ENCODE peak calls at places on chromosomes 4 and X, in nine cellular contexts. One of them, this sample, is unnamed.

GRCh38 chr4:109378511-109378910 is 55.1 kb upstream of the SEC24B start:
- DNase-seq in mucosa of gallbladder: no peak
- DNase-seq in MCF 10A: no peak
- DNase-seq in NCI-H1092: no peak
- DNase-seq in left ventricle myocardium inferior: no peak
- DNase-seq in ACHN: no peak
- DNase-seq in colonic mucosa: no peak
- DNase-seq in upper lobe of right lung: no peak
- DNase-seq in fibroblast of mammary gland: no peak
- DNase-seq in this sample: no peak

GRCh38 chrX:20267924-20268701 is 1.4 kb upstream of the RPS6KA3 start:
- DNase-seq in mucosa of gallbladder: peak
- DNase-seq in MCF 10A: no peak
- DNase-seq in NCI-H1092: no peak
- DNase-seq in left ventricle myocardium inferior: peak
- DNase-seq in ACHN: no peak
- DNase-seq in colonic mucosa: peak
- DNase-seq in upper lobe of right lung: peak
- DNase-seq in fibroblast of mammary gland: no peak
- DNase-seq in this sample: no peak

GRCh38 chrX:41313419-41313818 is 20.5 kb upstream of the DDX3X start:
- DNase-seq in mucosa of gallbladder: no peak
- DNase-seq in MCF 10A: peak
- DNase-seq in NCI-H1092: no peak
- DNase-seq in left ventricle myocardium inferior: no peak
- DNase-seq in ACHN: no peak
- DNase-seq in colonic mucosa: no peak
- DNase-seq in upper lobe of right lung: no peak
- DNase-seq in fibroblast of mammary gland: peak
- DNase-seq in this sample: no peak

GRCh38 chr4:25823632-25824031 is 39.2 kb downstream of the SEL1L3 start:
- DNase-seq in mucosa of gallbladder: no peak
- DNase-seq in MCF 10A: no peak
- DNase-seq in NCI-H1092: no peak
- DNase-seq in left ventricle myocardium inferior: no peak
- DNase-seq in ACHN: no peak
- DNase-seq in colonic mucosa: no peak
- DNase-seq in upper lobe of right lung: no peak
- DNase-seq in fibroblast of mammary gland: no peak
- DNase-seq in this sample: no peak

GRCh38 chr4:139692300-139693012 is 26.8 kb downstream of the MGST2 start:
- DNase-seq in mucosa of gallbladder: peak
- DNase-seq in MCF 10A: no peak
- DNase-seq in NCI-H1092: no peak
- DNase-seq in left ventricle myocardium inferior: no peak
- DNase-seq in ACHN: no peak
- DNase-seq in colonic mucosa: no peak
- DNase-seq in upper lobe of right lung: no peak
- DNase-seq in fibroblast of mammary gland: no peak
- DNase-seq in this sample: no peak

GRCh38 chrX:18643243-18643642 is 28.7 kb downstream of the RS1 start:
- DNase-seq in mucosa of gallbladder: no peak
- DNase-seq in MCF 10A: no peak
- DNase-seq in NCI-H1092: no peak
- DNase-seq in left ventricle myocardium inferior: no peak
- DNase-seq in ACHN: no peak
- DNase-seq in colonic mucosa: no peak
- DNase-seq in upper lobe of right lung: peak
- DNase-seq in fibroblast of mammary gland: no peak
- DNase-seq in this sample: no peak

GRCh38 chrX:17374619-17375360 is at the start of gene NHS:
- DNase-seq in mucosa of gallbladder: peak
- DNase-seq in MCF 10A: peak
- DNase-seq in NCI-H1092: peak
- DNase-seq in left ventricle myocardium inferior: peak
- DNase-seq in ACHN: peak
- DNase-seq in colonic mucosa: peak
- DNase-seq in upper lobe of right lung: peak
- DNase-seq in fibroblast of mammary gland: peak
- DNase-seq in this sample: peak

GRCh38 chrX:68748030-68748429 is 80.8 kb upstream of the EFNB1 start:
- DNase-seq in mucosa of gallbladder: no peak
- DNase-seq in MCF 10A: no peak
- DNase-seq in NCI-H1092: no peak
- DNase-seq in left ventricle myocardium inferior: no peak
- DNase-seq in ACHN: no peak
- DNase-seq in colonic mucosa: no peak
- DNase-seq in upper lobe of right lung: no peak
- DNase-seq in fibroblast of mammary gland: no peak
- DNase-seq in this sample: no peak

GRCh38 chr4:71266090-71266794 is 72.6 kb upstream of the SLC4A4 start:
- DNase-seq in mucosa of gallbladder: no peak
- DNase-seq in MCF 10A: no peak
- DNase-seq in NCI-H1092: no peak
- DNase-seq in left ventricle myocardium inferior: no peak
- DNase-seq in ACHN: no peak
- DNase-seq in colonic mucosa: no peak
- DNase-seq in upper lobe of right lung: no peak
- DNase-seq in fibroblast of mammary gland: peak
- DNase-seq in this sample: no peak

GRCh38 chr4:70895405-70895804 is 6.8 kb upstream of the MOB1B start:
- DNase-seq in mucosa of gallbladder: no peak
- DNase-seq in MCF 10A: no peak
- DNase-seq in NCI-H1092: no peak
- DNase-seq in left ventricle myocardium inferior: no peak
- DNase-seq in ACHN: no peak
- DNase-seq in colonic mucosa: no peak
- DNase-seq in upper lobe of right lung: no peak
- DNase-seq in fibroblast of mammary gland: no peak
- DNase-seq in this sample: no peak

GRCh38 chrX:41984628-41985027 is 61.3 kb upstream of the CASK start:
- DNase-seq in mucosa of gallbladder: no peak
- DNase-seq in MCF 10A: peak
- DNase-seq in NCI-H1092: no peak
- DNase-seq in left ventricle myocardium inferior: no peak
- DNase-seq in ACHN: no peak
- DNase-seq in colonic mucosa: peak
- DNase-seq in upper lobe of right lung: no peak
- DNase-seq in fibroblast of mammary gland: peak
- DNase-seq in this sample: no peak

GRCh38 chr4:164952551-164952950 is 24.9 kb downstream of the TRIM61 start:
- DNase-seq in mucosa of gallbladder: no peak
- DNase-seq in MCF 10A: no peak
- DNase-seq in NCI-H1092: no peak
- DNase-seq in left ventricle myocardium inferior: no peak
- DNase-seq in ACHN: no peak
- DNase-seq in colonic mucosa: no peak
- DNase-seq in upper lobe of right lung: no peak
- DNase-seq in fibroblast of mammary gland: no peak
- DNase-seq in this sample: peak

GRCh38 chr4:138576684-138577083 is 334.5 kb upstream of the SLC7A11 start:
- DNase-seq in mucosa of gallbladder: no peak
- DNase-seq in MCF 10A: peak
- DNase-seq in NCI-H1092: no peak
- DNase-seq in left ventricle myocardium inferior: no peak
- DNase-seq in ACHN: peak
- DNase-seq in colonic mucosa: no peak
- DNase-seq in upper lobe of right lung: no peak
- DNase-seq in fibroblast of mammary gland: peak
- DNase-seq in this sample: no peak

GRCh38 chr4:100100985-100101384 is 89.3 kb downstream of the DDIT4L start:
- DNase-seq in mucosa of gallbladder: no peak
- DNase-seq in MCF 10A: no peak
- DNase-seq in NCI-H1092: no peak
- DNase-seq in left ventricle myocardium inferior: no peak
- DNase-seq in ACHN: no peak
- DNase-seq in colonic mucosa: no peak
- DNase-seq in upper lobe of right lung: no peak
- DNase-seq in fibroblast of mammary gland: no peak
- DNase-seq in this sample: no peak

GRCh38 chr4:103306870-103307345 is 108.8 kb upstream of the CENPE start:
- DNase-seq in mucosa of gallbladder: peak
- DNase-seq in MCF 10A: no peak
- DNase-seq in NCI-H1092: no peak
- DNase-seq in left ventricle myocardium inferior: no peak
- DNase-seq in ACHN: no peak
- DNase-seq in colonic mucosa: peak
- DNase-seq in upper lobe of right lung: no peak
- DNase-seq in fibroblast of mammary gland: no peak
- DNase-seq in this sample: no peak

GRCh38 chr4:52507774-52508173 is 151.3 kb downstream of the USP46 start:
- DNase-seq in mucosa of gallbladder: no peak
- DNase-seq in MCF 10A: no peak
- DNase-seq in NCI-H1092: no peak
- DNase-seq in left ventricle myocardium inferior: peak
- DNase-seq in ACHN: no peak
- DNase-seq in colonic mucosa: no peak
- DNase-seq in upper lobe of right lung: no peak
- DNase-seq in fibroblast of mammary gland: no peak
- DNase-seq in this sample: no peak

This sample was measured in NCI-H1105 treated with DMSO at 0.1 percent for 48 hours.